ENCODE peak calls at places on chromosomes 13 and 19, in ten cellular contexts. Y is right lobe of liver, A is heart left ventricle, K is uterus, X is cardiac muscle cell, G is left lung, J is tibial nerve, Q is pancreas, H is IMR-90, M is body of pancreas. L is an unnamed sample.

GRCh38 chr13:75442736-75443234 is 39.2 kb downstream of the TBC1D4 start:
- DNase-seq in G (no peak), A (no peak), K (no peak), X (peak; percentile 22), Q (no peak), Y (no peak), J (no peak), M (no peak), H (peak; percentile 13), L (no peak)

GRCh38 chr13:102141625-102142472 is 260.0 kb downstream of the FGF14 start:
- DNase-seq in J (no peak), Q (no peak), H (peak; percentile 35), Y (no peak), M (no peak), A (no peak), G (no peak), X (peak; percentile 36), K (no peak), L (no peak)

GRCh38 chr13:94435604-94436226 is 43.8 kb downstream of the DCT start:
- DNase-seq in G (no peak), A (no peak), K (no peak), Y (no peak), Q (no peak), J (no peak), X (peak; percentile 74), M (no peak), H (peak; percentile 58), L (no peak)

GRCh38 chr13:94033830-94034642 is 445.4 kb downstream of the DCT start:
- DNase-seq in K (no peak), Q (no peak), J (no peak), X (no peak), M (no peak), Y (no peak), A (no peak), H (peak; percentile 3), G (no peak), L (no peak)

GRCh38 chr19:14361824-14362223 is 19.4 kb upstream of the ADGRE5 start:
- DNase-seq in A (no peak), G (no peak), H (no peak), J (no peak), M (no peak), X (peak; percentile 63), K (peak; percentile 62), Q (no peak), Y (no peak), L (no peak)

GRCh38 chr13:36212789-36213188 is 1.6 kb downstream of the SOHLH2 start:
- DNase-seq in K (no peak), Q (no peak), X (peak; percentile 6), A (no peak), H (no peak), M (no peak), J (no peak), G (no peak), Y (no peak), L (no peak)

GRCh38 chr19:46924874-46925547 is 64.2 kb downstream of the ARHGAP35 start:
- DNase-seq in A (peak; percentile 24), Q (peak; percentile 19), G (no peak), J (no peak), Y (no peak), M (no peak), H (no peak), X (no peak), K (peak; percentile 43), L (no peak)

GRCh38 chr13:21625366-21625765 is 21.4 kb upstream of the MICU2 start:
- DNase-seq in Q (no peak), G (no peak), Y (no peak), J (no peak), X (peak; percentile 35), H (peak; percentile 52), K (no peak), A (no peak), M (peak; percentile 26), L (no peak)

GRCh38 chr19:29552454-29553280 is 26.9 kb downstream of the VSTM2B start:
- DNase-seq in H (no peak), G (no peak), A (no peak), K (no peak), M (no peak), Y (no peak), X (no peak), Q (no peak), J (no peak), L (no peak)

GRCh38 chr13:107563099-107563925 is 652.0 kb downstream of the LIG4 start:
- DNase-seq in X (no peak), A (no peak), G (no peak), Q (no peak), Y (no peak), M (no peak), H (no peak), K (no peak), J (no peak), L (no peak)

GRCh38 chr13:99774644-99775043 is 196.9 kb downstream of the ZIC5 start:
- DNase-seq in K (no peak), G (no peak), M (no peak), X (no peak), Q (no peak), Y (no peak), A (no peak), H (no peak), J (no peak), L (no peak)

GRCh38 chr19:20038358-20039202 is 725 bp downstream of the ZNF682 start:
- DNase-seq in Y (no peak), K (no peak), Q (no peak), G (no peak), X (no peak), M (no peak), A (no peak), H (peak; percentile 2), J (no peak), L (no peak)

GRCh38 chr19:52369463-52370340 is at the start of gene ZNF880:
- DNase-seq in G (peak; percentile 93), Y (peak; percentile 90), H (peak; percentile 89), Q (peak; percentile 89), K (peak; percentile 93), A (peak; percentile 95), M (peak; percentile 94), J (peak; percentile 89), X (peak; percentile 96), L (peak; percentile 85)

GRCh38 chr19:52370341-52370710 is 603 bp downstream of the ZNF880 start:
- DNase-seq in J (no peak), Q (no peak), Y (no peak), K (no peak), X (no peak), M (no peak), A (no peak), G (no peak), H (no peak), L (no peak)

DNA sequence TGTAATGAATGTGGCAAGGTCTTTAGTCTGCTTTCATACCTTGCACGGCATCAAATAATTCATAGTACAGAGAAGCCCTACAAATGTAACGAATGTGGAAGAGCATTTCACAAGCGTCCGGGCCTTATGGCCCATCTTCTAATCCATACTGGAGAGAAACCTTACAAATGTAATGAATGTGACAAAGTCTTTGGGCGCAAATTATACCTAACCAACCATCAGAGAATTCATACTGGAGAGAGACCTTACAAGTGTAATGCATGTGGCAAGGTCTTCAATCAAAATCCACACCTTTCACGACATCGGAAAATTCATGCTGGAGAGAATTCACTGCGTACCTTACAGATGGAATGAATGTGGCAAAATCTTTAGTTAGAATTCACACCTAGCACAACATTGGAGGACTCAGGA is 3.3 kb upstream of the ZNF880 start:
- DNase-seq in Q (no peak), A (no peak), Y (no peak), K (no peak), G (no peak), J (no peak), M (no peak), H (no peak), X (no peak), L (no peak)
- H3K9me3 ChIP-seq in Q (peaks cover 5% of the 10 kb centered on the region), A (peaks cover 82% of the 10 kb centered on the region), Y (peaks cover 13% of the 10 kb centered on the region), K (peaks cover 37% of the 10 kb centered on the region), G (peaks cover 89% of the 10 kb centered on the region), J (peaks cover 16% of the 10 kb centered on the region), M (peaks cover 2% of the 10 kb centered on the region), H (peaks cover 52% of the 10 kb centered on the region), X (peaks cover 7% of the 10 kb centered on the region), L (peaks cover 76% of the 10 kb centered on the region)

GRCh38 chr13:50882816-50883215 is 26.8 kb upstream of the RNASEH2B start:
- DNase-seq in X (no peak), K (no peak), Q (no peak), G (no peak), A (no peak), M (no peak), Y (no peak), H (no peak), J (no peak), L (no peak)

GRCh38 chr13:50889317-50889716 is 20.3 kb upstream of the RNASEH2B start:
- DNase-seq in Y (no peak), M (no peak), G (no peak), J (no peak), A (no peak), H (no peak), K (no peak), X (no peak), Q (no peak), L (no peak)

GRCh38 chr13:50887153-50887552 is 22.4 kb upstream of the RNASEH2B start:
- DNase-seq in H (no peak), K (no peak), G (no peak), X (no peak), Q (no peak), A (no peak), Y (no peak), J (no peak), M (no peak), L (no peak)

GRCh38 chr13:50888362-50888761 is 21.2 kb upstream of the RNASEH2B start:
- DNase-seq in M (no peak), H (no peak), Q (no peak), A (no peak), J (no peak), K (no peak), Y (no peak), X (no peak), G (no peak), L (no peak)

DNA sequence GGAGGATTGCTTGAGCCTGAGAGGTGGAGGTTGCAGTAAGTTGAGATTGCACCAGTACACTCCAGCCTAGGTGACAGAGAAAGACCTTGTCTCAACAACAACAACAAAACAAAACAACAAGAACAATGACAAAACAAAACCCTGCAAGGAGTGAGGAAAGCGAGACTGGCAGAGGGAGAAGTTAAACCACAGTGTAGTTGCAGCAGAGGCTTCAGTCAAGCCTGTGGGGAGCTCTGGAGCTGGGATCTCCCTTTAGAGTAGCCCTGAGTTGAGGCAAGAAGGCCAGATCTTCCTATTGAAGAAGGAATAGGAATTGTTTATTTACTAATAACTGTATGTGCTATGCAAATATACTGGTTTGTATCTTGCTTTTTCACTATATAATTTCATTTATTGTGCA is 25.3 kb upstream of the RNASEH2B start:
- DNase-seq in J (no peak), G (no peak), A (no peak), H (no peak), K (no peak), M (no peak), Q (no peak), Y (no peak), X (no peak), L (no peak)
- H3K27ac ChIP-seq in J (no peak overlapping the region), G (no peak overlapping the region), A (no peak overlapping the region), H (no peak overlapping the region), K (no peak overlapping the region), M (no peak overlapping the region), Q (no peak overlapping the region), Y (no peak overlapping the region), X (no peak overlapping the region), L (no peak overlapping the region)

GRCh38 chr13:57925250-57925649 is 293.7 kb downstream of the PCDH17 start:
- DNase-seq in Y (no peak), K (no peak), X (no peak), H (no peak), J (no peak), Q (no peak), G (no peak), M (no peak), A (no peak), L (no peak)
- TF ChIP-seq CTCF in Y (no peak), K (no peak), X (no peak), H (no peak), J (no peak), Q (no peak), G (no peak), M (no peak), A (peak; percentile 31), L (no peak)

GRCh38 chr13:18959229-18959628 is 222.4 kb downstream of the TUBA3C start:
- DNase-seq in Q (no peak), M (no peak), H (no peak), X (no peak), K (no peak), A (no peak), J (no peak), G (no peak), Y (no peak), L (no peak)
- H3K9me3 ChIP-seq in Q (no peaks in the 10 kb centered on the region), M (peaks cover 3% of the 10 kb centered on the region), H (peaks cover 57% of the 10 kb centered on the region), X (no peaks in the 10 kb centered on the region), K (no peaks in the 10 kb centered on the region), A (peaks cover 5% of the 10 kb centered on the region), J (no peaks in the 10 kb centered on the region), G (peaks cover 60% of the 10 kb centered on the region), Y (no peaks in the 10 kb centered on the region), L (peaks cover 8% of the 10 kb centered on the region)